ENCODE peak calls at places on chromosomes 13 and 19, in ten cellular contexts. J, R, M, F, U, W, G, X, T and Z are unnamed samples.

GRCh38 chr19:1411255-1412191 is 4.1 kb downstream of the DAZAP1 start:
- DNase-seq in J (no peak), R (no peak), M (no peak), F (peak), U (no peak), W (no peak), G (peak), X (no peak), T (no peak), Z (peak)

GRCh38 chr13:37869756-37870488 is at the start of gene TRPC4:
- DNase-seq in J (no peak), R (peak), M (no peak), F (peak), U (peak), W (no peak), G (peak), X (peak), T (no peak), Z (peak)

GRCh38 chr13:79457948-79458347 is 23.0 kb upstream of the NDFIP2 start:
- DNase-seq in J (no peak), R (no peak), M (no peak), F (no peak), U (no peak), W (no peak), G (peak), X (no peak), T (no peak), Z (no peak)

GRCh38 chr19:29271911-29272310 is 59.0 kb upstream of the UQCRFS1 start:
- DNase-seq in J (no peak), R (no peak), M (no peak), F (no peak), U (peak), W (no peak), G (no peak), X (no peak), T (no peak), Z (no peak)

GRCh38 chr13:46097015-46097414 is 7.8 kb downstream of the CPB2 start:
- DNase-seq in J (no peak), R (no peak), M (no peak), F (peak), U (no peak), W (no peak), G (no peak), X (no peak), T (no peak), Z (peak)

GRCh38 chr19:5141278-5141925 is 172.5 kb downstream of the KDM4B start:
- DNase-seq in J (no peak), R (no peak), M (no peak), F (peak), U (no peak), W (no peak), G (peak), X (no peak), T (no peak), Z (no peak)

GRCh38 chr19:39631626-39632025 is 24.1 kb upstream of the LGALS16 start:
- DNase-seq in J (no peak), R (no peak), M (no peak), F (no peak), U (no peak), W (no peak), G (no peak), X (no peak), T (no peak), Z (no peak)

GRCh38 chr19:28492201-28492600 is 720.8 kb downstream of the UQCRFS1 start:
- DNase-seq in J (no peak), R (no peak), M (no peak), F (no peak), U (no peak), W (no peak), G (no peak), X (no peak), T (no peak), Z (no peak)